ENCODE peak calls at places on chromosome 22, in seven cellular contexts. B is foreskin fibroblast, L is pancreas, F is right atrium auricular region, N is RWPE1, D is sigmoid colon, H is stomach. Q is an unnamed sample.

GRCh38 chr22:48714231-48714630 is 1113.4 kb downstream of the BRD1 start:
- DNase-seq in B (no peak), L (no peak), F (no peak), N (no peak), D (peak; percentile 48), H (no peak), Q (no peak)

GRCh38 chr22:46352691-46353386 is 17.3 kb downstream of the TRMU start:
- DNase-seq in B (no peak), L (peak; percentile 90), F (peak; percentile 67), N (peak; percentile 72), D (no peak), H (peak; percentile 74), Q (peak; percentile 75)

GRCh38 chr22:44164031-44164430 is 16.7 kb upstream of the PARVG start:
- DNase-seq in B (no peak), L (no peak), F (no peak), N (no peak), D (no peak), H (no peak), Q (no peak)

GRCh38 chr22:44645531-44645930 is 56.5 kb upstream of the PRR5 start:
- DNase-seq in B (no peak), L (no peak), F (no peak), N (no peak), D (no peak), H (no peak), Q (no peak)

GRCh38 chr22:44130076-44130711 is 50.5 kb upstream of the PARVG start:
- DNase-seq in B (no peak), L (no peak), F (no peak), N (no peak), D (peak; percentile 33), H (no peak), Q (peak; percentile 47)

GRCh38 chr22:24989541-24989951 is 37.0 kb downstream of the KIAA1671 start:
- DNase-seq in B (no peak), L (no peak), F (no peak), N (no peak), D (no peak), H (no peak), Q (no peak)

GRCh38 chr22:47063606-47064005 is 301.2 kb downstream of the TBC1D22A start:
- DNase-seq in B (no peak), L (no peak), F (no peak), N (no peak), D (no peak), H (peak; percentile 3), Q (no peak)

GRCh38 chr22:35467788-35468187 is 67.8 kb downstream of the MCM5 start:
- DNase-seq in B (peak; percentile 54), L (peak; percentile 13), F (peak; percentile 80), N (no peak), D (peak; percentile 93), H (peak; percentile 85), Q (no peak)

GRCh38 chr22:19374410-19374809 is 57.1 kb downstream of the HIRA start:
- DNase-seq in B (no peak), L (no peak), F (no peak), N (no peak), D (no peak), H (no peak), Q (no peak)

GRCh38 chr22:45329536-45329936 is 19.8 kb downstream of the FAM118A start:
- DNase-seq in B (no peak), L (no peak), F (no peak), N (no peak), D (peak; percentile 92), H (no peak), Q (no peak)

GRCh38 chr22:44661070-44661469 is 40.9 kb upstream of the PRR5 start:
- DNase-seq in B (no peak), L (no peak), F (no peak), N (no peak), D (no peak), H (no peak), Q (no peak)

GRCh38 chr22:47304854-47305253 is 542.4 kb downstream of the TBC1D22A start:
- DNase-seq in B (no peak), L (no peak), F (peak; percentile 34), N (no peak), D (no peak), H (no peak), Q (no peak)

GRCh38 chr22:20551805-20552449 is 44.5 kb downstream of the MED15 start:
- DNase-seq in B (no peak), L (peak; percentile 79), F (no peak), N (no peak), D (peak; percentile 79), H (no peak), Q (no peak)

GRCh38 chr22:33780761-33781160 is 139.5 kb downstream of the LARGE1 start:
- DNase-seq in B (no peak), L (peak; percentile 27), F (no peak), N (no peak), D (no peak), H (no peak), Q (no peak)

GRCh38 chr22:42072606-42073330 is 1.3 kb upstream of the PHETA2 start:
- DNase-seq in B (no peak), L (no peak), F (no peak), N (no peak), D (no peak), H (no peak), Q (no peak)

GRCh38 chr22:46594947-46595298 is 25.3 kb upstream of the GRAMD4 start:
- DNase-seq in B (no peak), L (no peak), F (no peak), N (no peak), D (peak; percentile 61), H (no peak), Q (no peak)

GRCh38 chr22:18979957-18980356 is 43.9 kb upstream of the PRODH start:
- DNase-seq in B (no peak), L (no peak), F (no peak), N (no peak), D (no peak), H (no peak), Q (peak; percentile 77)

GRCh38 chr22:39117585-39118191 is 20.6 kb downstream of the APOBEC3H start:
- DNase-seq in B (peak; percentile 27), L (peak; percentile 39), F (no peak), N (no peak), D (peak; percentile 56), H (peak; percentile 70), Q (no peak)

GRCh38 chr22:48838376-48838775 is 989.3 kb downstream of the BRD1 start:
- DNase-seq in B (no peak), L (no peak), F (no peak), N (no peak), D (no peak), H (no peak), Q (no peak)

GRCh38 chr22:25902402-25902801 is 160.4 kb downstream of the MYO18B start:
- DNase-seq in B (no peak), L (no peak), F (no peak), N (no peak), D (no peak), H (no peak), Q (no peak)

GRCh38 chr22:32818446-32819115 is 17.1 kb downstream of the TIMP3 start:
- DNase-seq in B (no peak), L (no peak), F (no peak), N (no peak), D (peak; percentile 62), H (no peak), Q (no peak)

GRCh38 chr22:23681026-23681809 is 9.6 kb upstream of the RGL4 start:
- DNase-seq in B (no peak), L (no peak), F (no peak), N (no peak), D (peak; percentile 52), H (peak; percentile 9), Q (no peak)
- TF ChIP-seq CTCF in B (no peak), L (no peak), F (no peak), N (no peak), D (no peak), H (no peak), Q (no peak)

DNA sequence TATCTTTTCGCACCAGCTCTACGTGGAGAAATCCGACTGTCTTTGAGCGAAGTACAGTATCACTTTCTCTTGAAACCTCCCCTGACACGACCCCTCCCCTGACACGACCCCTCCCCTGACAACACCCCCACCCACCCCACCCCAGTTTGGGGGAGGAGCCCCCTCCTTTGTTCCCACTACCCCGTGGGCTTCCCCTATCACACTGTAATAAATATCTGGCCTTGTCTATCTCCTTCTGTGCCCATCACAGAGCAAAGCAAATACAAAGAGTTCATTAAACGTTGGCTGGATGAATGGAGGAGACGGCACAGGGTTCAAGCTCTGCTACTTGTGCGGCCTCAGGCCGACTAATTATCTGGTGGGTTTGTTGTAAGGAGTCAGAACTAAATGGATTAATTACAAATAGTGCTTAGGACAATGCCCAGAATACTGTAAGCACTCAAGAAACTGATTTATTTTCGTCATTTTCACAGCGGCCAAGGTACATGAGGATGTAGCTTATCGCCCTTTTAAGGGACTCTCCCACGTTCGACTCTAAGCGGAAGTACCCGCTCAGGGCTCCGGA is 640 bp upstream of the GGA1 start:
- DNase-seq in B (no peak), L (no peak), F (no peak), N (no peak), D (no peak), H (no peak), Q (no peak)
- TF ChIP-seq CTCF in B (no peak), L (no peak), F (no peak), N (no peak), D (no peak), H (no peak), Q (no peak)

DNA sequence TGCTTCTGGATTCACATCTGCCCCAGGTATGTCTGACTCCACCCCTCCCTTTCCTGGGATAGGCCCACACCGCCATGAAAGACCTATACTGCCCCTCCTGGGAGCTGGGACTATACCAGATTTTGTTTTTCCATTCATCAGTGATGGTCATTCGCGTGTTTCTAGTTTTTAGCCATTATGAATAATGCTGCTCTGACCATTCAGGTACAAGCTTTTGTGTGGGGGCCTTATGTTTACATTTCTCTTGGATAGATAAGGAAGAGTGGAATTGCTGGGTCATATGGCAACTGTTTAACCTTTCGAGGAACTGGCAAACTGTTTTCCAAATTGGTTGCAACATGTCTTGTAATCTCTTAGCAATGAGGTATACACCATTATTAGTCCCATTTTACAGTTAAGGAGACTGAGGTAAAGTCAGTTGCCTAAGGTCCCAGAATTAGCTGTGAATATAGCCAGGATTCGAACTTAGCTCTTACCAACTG is 1.2 kb upstream of the TBC1D10A start:
- DNase-seq in B (no peak), L (peak; percentile 36), F (no peak), N (no peak), D (no peak), H (no peak), Q (peak; percentile 53)
- TF ChIP-seq CTCF in B (no peak), L (no peak), F (no peak), N (no peak), D (no peak), H (no peak), Q (peak; percentile 72)

DNA sequence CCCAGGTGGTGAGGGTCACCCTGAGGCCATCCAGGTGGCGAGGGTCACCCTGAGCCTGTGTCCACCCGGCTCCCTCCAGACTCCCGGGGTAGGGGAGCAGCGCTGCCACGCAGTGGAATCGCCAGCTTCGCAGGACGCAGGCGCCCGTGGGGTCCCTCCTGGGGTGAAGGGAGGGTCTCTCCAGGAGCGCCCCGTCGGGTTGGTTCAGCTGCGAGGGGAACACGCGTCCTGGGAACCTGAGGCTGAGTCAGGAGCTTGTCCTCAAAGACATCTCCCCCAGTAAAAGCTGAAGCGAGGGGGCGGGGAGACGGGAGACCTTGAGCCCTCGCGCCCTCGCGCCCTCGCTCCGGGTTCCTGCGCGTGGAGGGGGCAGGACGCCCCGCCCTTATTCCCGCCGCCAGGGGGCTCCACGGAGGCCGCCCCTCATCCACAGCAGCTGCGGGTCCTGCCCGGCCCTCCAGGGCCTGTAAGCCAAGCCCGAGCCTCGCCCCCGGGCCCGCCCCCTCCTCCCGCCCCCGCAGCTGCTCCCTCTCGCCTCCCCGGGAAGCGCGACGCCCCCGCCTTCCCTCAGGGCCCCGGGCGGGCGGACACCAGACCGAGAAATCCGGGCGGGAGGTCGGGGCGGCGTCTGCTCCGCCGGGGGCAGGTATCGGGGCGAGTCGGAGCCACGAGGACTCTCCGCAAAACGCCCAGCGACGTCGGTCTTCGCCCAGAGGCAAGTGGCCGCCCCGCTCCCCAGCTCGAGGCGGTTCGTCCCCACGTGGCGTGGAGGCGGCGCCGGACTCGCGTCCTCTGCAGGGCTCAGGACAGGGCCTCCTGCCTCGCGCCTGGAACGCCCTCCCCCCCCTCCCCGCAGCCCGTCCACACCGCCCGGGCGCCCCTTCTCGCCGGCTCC is 22.8 kb downstream of the PIM3 start:
- DNase-seq in B (no peak), L (no peak), F (no peak), N (no peak), D (no peak), H (no peak), Q (no peak)
- TF ChIP-seq CTCF in B (peak; percentile 7), L (peak; percentile 16), F (no peak), N (no peak), D (peak; percentile 25), H (no peak), Q (peak; percentile 36)